ENCODE peak calls at places on chromosomes 11 and 22, in five cellular contexts. P, D, L, X and H are unnamed samples. For H3K9me3, the result is how much of the 10 kb centered on the place peaks cover.

GRCh38 chr22:28001171-28001835 is 82.2 kb upstream of the PITPNB start:
- DNase-seq in P (no peak), L (no peak), X (no peak), D (no peak), H (no peak)

GRCh38 chr11:60918941-60919275 is 5.0 kb downstream of the TMEM109 start:
- DNase-seq in P (no peak), L (no peak), D (no peak), X (peak), H (no peak)

GRCh38 chr22:36334838-36335603 is 52.7 kb downstream of the MYH9 start:
- DNase-seq in P (no peak), D (no peak), X (peak), L (no peak), H (no peak)

GRCh38 chr22:36351921-36352774 is 35.6 kb downstream of the MYH9 start:
- DNase-seq in P (no peak), L (peak), D (peak), X (no peak), H (no peak)

GRCh38 chr22:45722006-45722405 is 50.4 kb downstream of the ATXN10 start:
- DNase-seq in X (no peak), D (no peak), P (no peak), L (no peak), H (no peak)

GRCh38 chr11:58631378-58631777 is 8.9 kb downstream of the CNTF start:
- DNase-seq in L (no peak), P (no peak), D (no peak), X (no peak), H (no peak)

GRCh38 chr11:12182650-12183511 is 72.5 kb downstream of the MICAL2 start:
- DNase-seq in P (peak), D (no peak), X (peak), L (no peak), H (no peak)

GRCh38 chr22:39253427-39254070 is 8.8 kb upstream of the PDGFB start:
- DNase-seq in D (peak), X (peak), L (peak), P (peak), H (no peak)

GRCh38 chr11:114296190-114296978 is at the start of gene NNMT:
- DNase-seq in L (peak), X (peak), P (peak), D (peak), H (peak)
- H3K4me3 ChIP-seq in L (peak), X (peak), P (peak), D (peak), H (no peak)

GRCh38 chr11:84993386-84993785 is 633.8 kb downstream of the DLG2 start:
- DNase-seq in X (no peak), P (no peak), D (no peak), L (no peak), H (peak)
- TF ChIP-seq CTCF in X (peak), P (no peak), D (no peak), L (no peak), H (no peak)

DNA sequence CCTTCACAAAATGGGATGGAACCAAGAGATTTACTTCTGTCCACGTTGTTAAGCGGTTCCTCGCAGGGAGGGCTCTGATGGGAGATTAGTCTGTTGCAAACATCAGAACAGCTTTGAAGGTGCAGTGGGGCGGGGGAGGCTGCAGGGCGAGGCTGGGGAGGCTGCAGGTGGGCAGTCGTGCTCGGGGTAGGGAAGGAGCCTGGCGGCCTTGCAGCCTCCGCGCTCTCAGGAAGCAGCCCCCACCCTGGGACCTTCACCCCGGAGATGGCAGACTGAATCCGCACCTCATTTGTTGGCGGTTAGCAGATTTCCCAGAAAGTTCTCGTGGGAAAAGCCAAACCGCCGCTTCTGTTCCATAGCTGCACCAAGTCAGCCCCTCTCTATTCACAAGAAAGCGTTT is 237.3 kb downstream of the BRD1 start:
- DNase-seq in L (no peak), P (no peak), D (no peak), X (no peak), H (no peak)
- H3K9me3 ChIP-seq in L (under half), P (under half), D (under half), X (half or more), H (under half)

GRCh38 chr22:41908409-41909289 is 6.2 kb downstream of the SHISA8 start:
- DNase-seq in L (no peak), P (peak), D (no peak), X (no peak), H (no peak)

GRCh38 chr22:41910599-41911291 is 4.1 kb downstream of the SHISA8 start:
- DNase-seq in X (no peak), L (peak), D (peak), P (peak), H (no peak)

GRCh38 chr22:41911292-41911611 is 3.6 kb downstream of the SHISA8 start:
- DNase-seq in L (no peak), D (no peak), X (no peak), P (no peak), H (no peak)

GRCh38 chr22:41909290-41910049 is 5.4 kb downstream of the SHISA8 start:
- DNase-seq in D (no peak), L (no peak), X (no peak), P (peak), H (no peak)

GRCh38 chr22:41910050-41910598 is 4.8 kb downstream of the SHISA8 start:
- DNase-seq in P (peak), L (no peak), X (no peak), D (no peak), H (no peak)
- H3K4me3 ChIP-seq in P (peak), L (peak), X (peak), D (peak), H (no peak)

DNA sequence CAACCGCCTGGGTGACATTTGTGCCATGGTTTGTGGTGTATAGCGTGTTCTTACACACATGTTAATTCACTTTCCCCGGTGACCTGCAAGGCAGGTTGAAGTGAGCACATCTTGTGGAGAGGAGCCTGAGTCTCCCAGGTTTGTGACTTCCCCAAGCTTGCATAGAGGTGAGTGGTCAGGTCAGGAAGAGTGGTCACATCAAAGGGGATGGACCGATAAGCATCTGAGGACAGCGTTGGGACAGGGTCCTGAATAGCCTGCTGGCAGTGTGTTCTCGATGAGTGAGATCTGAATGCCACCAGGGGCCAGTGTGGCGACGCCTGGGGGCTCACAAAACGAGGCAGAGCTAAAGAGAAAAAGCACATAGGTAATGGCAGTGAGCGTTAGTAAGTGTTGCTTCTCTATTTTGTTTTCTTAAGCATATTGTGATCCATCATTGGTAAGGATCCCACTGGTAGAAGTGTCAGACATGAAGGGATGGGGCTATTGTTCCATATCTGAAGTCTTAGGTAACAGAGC is 154.6 kb downstream of the GRIK4 start:
- DNase-seq in L (no peak), D (no peak), P (no peak), X (no peak), H (no peak)
- TF ChIP-seq CTCF in L (no peak), D (no peak), P (no peak), X (no peak), H (no peak)

GRCh38 chr22:49628351-49629023 is 199.2 kb downstream of the BRD1 start:
- DNase-seq in D (peak), L (no peak), P (no peak), X (no peak), H (peak)
- H3K9me3 ChIP-seq in D (under half), L (under half), P (under half), X (under half), H (under half)

GRCh38 chr22:19644314-19645223 is 69.7 kb upstream of the SEPTIN5 start:
- DNase-seq in D (peak), L (no peak), P (no peak), X (no peak), H (no peak)
- H3K4me3 ChIP-seq in D (no peak), L (no peak), P (no peak), X (no peak), H (no peak)

GRCh38 chr11:975824-976223 is 50.2 kb downstream of the AP2A2 start:
- DNase-seq in P (no peak), X (peak), D (no peak), L (no peak), H (no peak)
- TF ChIP-seq CTCF in P (no peak), X (peak), D (no peak), L (no peak), H (no peak)

GRCh38 chr22:48554893-48555552 is 1272.7 kb downstream of the BRD1 start:
- DNase-seq in L (no peak), P (no peak), D (no peak), X (no peak), H (no peak)
- H3K9me3 ChIP-seq in L (under half), P (under half), D (under half), X (half or more), H (under half)